ENCODE peak calls at places on chromosomes 16 and 17, in nine cellular contexts. N is GM12878, X is H1, P is esophagus muscularis mucosa, V is sigmoid colon, F is stomach, R is K562, L is transverse colon, J is A549. C is an unnamed sample.

GRCh38 chr17:2059125-2059836 is 4.4 kb downstream of the HIC1 start:
- DNase-seq in N (no peak), X (no peak), P (no peak), V (peak), F (no peak), R (no peak), L (no peak), J (no peak), C (peak)

GRCh38 chr17:72492494-72492893 is 371.7 kb downstream of the SOX9 start:
- DNase-seq in N (no peak), X (no peak), P (no peak), V (no peak), F (no peak), R (no peak), L (no peak), J (no peak), C (no peak)

GRCh38 chr16:9091867-9092281 is 430 bp downstream of the HAPSTR1 start:
- DNase-seq in N (no peak), X (no peak), P (no peak), V (peak), F (peak), R (peak), L (peak), J (peak), C (no peak)

GRCh38 chr17:50079334-50080095 is 15.6 kb upstream of the PDK2 start:
- DNase-seq in N (no peak), X (no peak), P (no peak), V (no peak), F (peak), R (peak), L (peak), J (peak), C (no peak)

GRCh38 chr16:27844826-27845225 is 218.7 kb downstream of the GSG1L start:
- DNase-seq in N (no peak), X (no peak), P (no peak), V (peak), F (peak), R (no peak), L (no peak), J (no peak), C (no peak)

GRCh38 chr17:79651266-79651665 is 40.4 kb upstream of the RBFOX3 start:
- DNase-seq in N (no peak), X (no peak), P (peak), V (no peak), F (no peak), R (no peak), L (no peak), J (no peak), C (no peak)

GRCh38 chr16:8798174-8798527 is 512 bp downstream of the PMM2 start:
- DNase-seq in N (no peak), X (no peak), P (no peak), V (no peak), F (no peak), R (peak), L (no peak), J (peak), C (no peak)

GRCh38 chr16:87206646-87207451 is 110.3 kb downstream of the C16orf95 start:
- DNase-seq in N (no peak), X (no peak), P (no peak), V (no peak), F (no peak), R (no peak), L (no peak), J (peak), C (no peak)

GRCh38 chr17:80486692-80487091 is 10.3 kb upstream of the NPTX1 start:
- DNase-seq in N (no peak), X (no peak), P (no peak), V (no peak), F (no peak), R (no peak), L (no peak), J (no peak), C (no peak)

GRCh38 chr17:48469227-48469626 is 39.2 kb upstream of the SKAP1 start:
- DNase-seq in N (no peak), X (no peak), P (no peak), V (no peak), F (no peak), R (no peak), L (no peak), J (no peak), C (no peak)

GRCh38 chr17:10071141-10071540 is 127.3 kb downstream of the GAS7 start:
- DNase-seq in N (no peak), X (no peak), P (no peak), V (peak), F (no peak), R (no peak), L (no peak), J (no peak), C (peak)
- TF ChIP-seq EP300 in N (no peak), X (no peak), P (no peak), V (no peak), F (no peak), R (no peak), L (no peak), J (no peak), C (no peak)

GRCh38 chr16:88781140-88782077 is 3.6 kb downstream of the PIEZO1 start:
- DNase-seq in N (no peak), X (no peak), P (no peak), V (no peak), F (no peak), R (peak), L (peak), J (no peak), C (no peak)
- TF ChIP-seq EP300 in N (no peak), X (no peak), P (no peak), V (no peak), F (no peak), R (no peak), L (no peak), J (no peak), C (no peak)

GRCh38 chr16:73568769-73569168 is 520.8 kb upstream of the ZFHX3 start:
- DNase-seq in N (no peak), X (no peak), P (no peak), V (no peak), F (no peak), R (no peak), L (no peak), J (no peak), C (no peak)
- TF ChIP-seq EP300 in N (no peak), X (no peak), P (no peak), V (no peak), F (no peak), R (no peak), L (no peak), J (no peak), C (no peak)

GRCh38 chr16:79668502-79668901 is 68.0 kb upstream of the MAF start:
- DNase-seq in N (no peak), X (no peak), P (peak), V (no peak), F (no peak), R (no peak), L (no peak), J (no peak), C (no peak)
- TF ChIP-seq EP300 in N (no peak), X (no peak), P (no peak), V (no peak), F (no peak), R (no peak), L (no peak), J (no peak), C (no peak)

DNA sequence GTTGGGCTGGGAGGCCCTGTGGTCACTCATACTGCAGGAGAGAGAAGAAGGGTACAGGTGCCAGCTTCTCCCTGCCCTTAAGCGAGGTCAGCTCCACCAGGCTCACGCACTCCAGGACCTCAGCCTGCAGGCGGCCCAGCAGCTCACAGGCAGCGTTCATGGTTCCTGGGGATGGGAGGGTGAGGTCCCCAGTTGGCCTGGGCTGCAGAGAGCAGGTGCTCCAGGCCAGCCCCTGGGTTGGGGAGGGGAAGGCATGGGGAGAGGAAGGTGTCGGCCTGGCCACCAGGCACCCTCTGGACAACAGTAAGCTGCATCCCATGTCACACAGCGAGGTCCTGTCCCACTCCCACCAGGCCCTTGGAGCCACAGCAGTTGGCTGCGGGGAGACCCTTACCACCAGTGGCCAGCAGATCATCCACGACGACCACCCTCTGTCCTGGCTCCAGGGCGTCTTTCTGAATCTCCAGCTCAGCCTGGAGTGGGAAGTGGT is 2.0 kb downstream of the APRT start:
- DNase-seq in N (no peak), X (no peak), P (no peak), V (no peak), F (no peak), R (peak), L (no peak), J (no peak), C (no peak)
- TF ChIP-seq EP300 in N (no peak), X (no peak), P (no peak), V (no peak), F (no peak), R (no peak), L (no peak), J (no peak), C (no peak)

GRCh38 chr17:4565209-4566141 is 5.1 kb upstream of the GGT6 start:
- DNase-seq in N (no peak), X (no peak), P (no peak), V (peak), F (peak), R (peak), L (peak), J (peak), C (peak)
- TF ChIP-seq EP300 in N (no peak), X (no peak), P (no peak), V (no peak), F (no peak), R (no peak), L (no peak), J (no peak), C (no peak)

DNA sequence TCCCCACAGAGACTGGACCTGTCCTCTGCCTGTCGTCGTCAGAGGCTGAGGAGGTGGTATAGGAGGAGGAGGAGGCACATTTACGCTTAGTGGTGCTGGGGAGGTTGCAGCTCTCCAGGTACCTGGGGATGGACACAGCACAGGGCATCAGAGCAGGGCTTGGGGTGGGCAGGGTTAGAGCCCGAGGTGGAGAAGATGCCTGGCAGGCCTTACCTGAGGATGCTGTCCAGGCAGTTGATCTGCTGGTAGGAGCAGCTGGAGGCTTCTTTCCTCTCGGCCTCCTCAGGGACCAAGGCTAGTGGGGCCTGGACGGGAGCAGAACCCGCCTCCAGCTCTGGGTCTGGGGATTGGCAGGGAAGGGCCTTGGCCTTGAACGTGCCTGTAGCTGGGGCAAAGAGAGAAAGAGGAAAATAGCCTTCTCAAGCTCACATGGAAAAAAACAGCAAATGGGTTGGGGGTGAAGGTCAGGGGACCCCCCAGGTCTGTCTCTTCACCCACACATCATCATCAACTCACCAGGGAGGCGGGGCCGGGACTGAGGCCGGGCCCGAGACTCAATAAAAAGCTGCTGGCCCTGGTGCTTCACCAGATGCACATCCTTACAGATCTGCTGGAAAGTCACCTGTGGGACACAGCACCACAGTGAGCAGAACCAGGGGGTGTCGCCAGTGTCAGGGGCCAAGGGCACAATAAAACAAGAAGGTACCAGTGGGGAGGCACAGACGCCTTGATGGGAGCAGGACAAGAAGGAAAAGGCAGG is 5.6 kb downstream of the PER1 start:
- DNase-seq in N (no peak), X (no peak), P (no peak), V (peak), F (no peak), R (no peak), L (no peak), J (no peak), C (peak)
- TF ChIP-seq EP300 in N (no peak), X (no peak), P (no peak), V (no peak), F (no peak), R (no peak), L (no peak), J (no peak), C (no peak)

DNA sequence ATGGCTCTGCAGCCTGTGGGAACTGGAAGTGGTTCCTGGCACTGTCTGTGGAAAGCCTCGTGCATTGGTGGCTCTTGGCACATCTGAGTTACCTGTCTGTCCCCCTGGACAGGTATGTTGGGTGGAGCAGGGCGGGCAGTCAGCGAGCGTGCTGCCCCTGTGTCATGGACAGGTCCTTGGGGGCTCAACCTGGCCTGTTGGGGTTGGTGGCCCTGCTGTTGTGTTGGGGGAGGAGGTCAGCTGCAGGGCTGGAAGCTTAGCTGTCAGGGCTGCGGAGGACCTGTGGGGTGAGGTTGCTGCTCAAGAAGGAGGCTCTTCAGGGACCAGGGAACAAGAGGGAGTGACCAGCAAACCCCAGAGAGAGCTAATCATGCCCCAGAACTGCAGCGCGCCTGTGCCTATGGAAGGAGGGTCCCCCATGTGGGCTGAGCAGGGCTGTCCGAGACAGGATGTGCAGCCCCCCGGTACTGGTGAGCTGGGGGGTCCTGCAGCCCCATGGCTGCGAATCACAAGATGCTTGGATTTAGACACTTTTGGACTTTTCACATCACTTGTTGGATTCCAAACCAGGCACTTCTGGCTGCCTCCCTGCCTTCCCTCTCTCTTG is 7.2 kb downstream of the NKD1 start:
- DNase-seq in N (no peak), X (no peak), P (no peak), V (no peak), F (no peak), R (no peak), L (no peak), J (no peak), C (no peak)
- TF ChIP-seq EP300 in N (no peak), X (no peak), P (no peak), V (no peak), F (no peak), R (no peak), L (no peak), J (no peak), C (no peak)

DNA sequence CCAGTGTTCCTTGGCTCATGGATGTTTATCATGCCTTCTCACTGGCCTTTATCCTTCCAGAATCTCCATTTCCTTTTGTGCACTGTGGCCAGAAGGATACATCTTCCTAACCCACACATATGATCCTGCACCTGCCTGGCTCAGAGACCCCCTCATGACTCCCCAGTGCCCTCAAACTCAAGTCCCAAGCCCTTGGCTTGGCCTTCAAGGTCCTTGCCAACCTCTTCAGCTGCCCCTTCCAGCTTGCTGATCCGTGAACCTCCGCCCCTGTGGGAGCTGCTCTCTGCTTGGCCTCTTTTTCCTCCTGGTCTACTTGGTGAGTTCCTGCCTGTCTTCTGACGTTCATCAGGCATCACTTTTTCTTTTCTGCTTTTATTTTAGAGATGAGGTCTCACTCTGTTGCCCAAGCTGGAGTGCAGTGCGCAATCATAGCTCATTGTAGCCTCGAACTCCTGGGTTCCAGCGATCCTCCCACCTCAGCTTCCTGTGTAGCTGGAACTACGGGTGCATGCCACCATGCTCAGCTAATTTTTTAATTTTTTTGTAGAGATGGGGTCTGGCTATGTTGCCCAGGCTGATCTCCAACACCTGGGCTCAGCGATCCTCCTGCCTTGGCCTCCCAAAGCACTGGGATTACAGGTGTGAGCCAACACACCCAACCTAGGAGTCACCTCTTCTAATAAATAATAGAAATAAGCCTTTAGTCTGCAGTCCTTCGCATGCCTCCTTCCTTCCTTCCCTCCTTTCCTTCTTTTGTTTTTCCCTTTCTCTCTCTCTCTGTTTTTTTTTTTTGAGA is 2.5 kb upstream of the PYCARD start:
- DNase-seq in N (no peak), X (no peak), P (no peak), V (no peak), F (no peak), R (no peak), L (no peak), J (no peak), C (no peak)
- TF ChIP-seq EP300 in N (no peak), X (no peak), P (no peak), V (no peak), F (no peak), R (no peak), L (no peak), J (no peak), C (no peak)

C was measured in ovary.